ENCODE peak calls at places on chromosomes 16 and 17, in five cellular contexts. Z is lower leg skin, S is spleen, E is uterus, M is thyroid gland. D is an unnamed sample.

GRCh38 chr17:46061435-46061834 is 62.4 kb downstream of the STH start:
- DNase-seq in Z (no peak), E (no peak), M (no peak), S (no peak), D (no peak)

GRCh38 chr17:78176548-78177025 is 8.2 kb downstream of the SYNGR2 start:
- DNase-seq in Z (peak; percentile 95), E (peak; percentile 66), M (peak; percentile 68), S (peak; percentile 96), D (peak; percentile 77)

GRCh38 chr16:87766485-87766797 is 655 bp upstream of the KLHDC4 start:
- DNase-seq in S (no peak), E (no peak), M (no peak), Z (no peak), D (no peak)

GRCh38 chr16:87076950-87077749 is 240.0 kb downstream of the C16orf95 start:
- DNase-seq in E (no peak), S (peak; percentile 80), Z (peak; percentile 85), M (peak; percentile 23), D (no peak)

GRCh38 chr16:59854846-59855439 is 1120.8 kb upstream of the GOT2 start:
- DNase-seq in S (no peak), Z (no peak), E (no peak), M (no peak), D (no peak)

GRCh38 chr16:67547423-67548264 is 14.7 kb upstream of the CTCF start:
- DNase-seq in Z (peak; percentile 88), S (peak; percentile 92), E (peak; percentile 38), M (peak; percentile 73), D (no peak)

GRCh38 chr17:59840908-59841666 is 51.7 kb downstream of the TUBD1 start:
- DNase-seq in Z (no peak), M (no peak), E (no peak), S (no peak), D (no peak)

GRCh38 chr16:49631521-49632041 is 224.3 kb downstream of the ZNF423 start:
- DNase-seq in S (no peak), M (no peak), Z (peak; percentile 72), E (no peak), D (no peak)

GRCh38 chr16:48451323-48451722 is 66.1 kb upstream of the SIAH1 start:
- DNase-seq in Z (no peak), E (no peak), S (no peak), M (no peak), D (peak; percentile 6)

GRCh38 chr17:81150379-81151038 is 14.8 kb upstream of the PVALEF start:
- DNase-seq in Z (no peak), S (peak; percentile 93), M (no peak), E (peak; percentile 39), D (no peak)

GRCh38 chr16:55555436-55555835 is 11.0 kb upstream of the CAPNS2 start:
- DNase-seq in S (no peak), M (no peak), Z (no peak), E (no peak), D (no peak)

GRCh38 chr16:84191466-84191865 is 509 bp downstream of the ADAD2 start:
- DNase-seq in M (no peak), E (no peak), S (no peak), Z (no peak), D (no peak)

GRCh38 chr16:24070851-24071250 is 185.3 kb upstream of the CACNG3 start:
- DNase-seq in Z (no peak), S (no peak), E (no peak), M (no peak), D (peak; percentile 46)

GRCh38 chr17:2680961-2681360 is 30.6 kb downstream of the CLUH start:
- DNase-seq in Z (no peak), S (no peak), M (no peak), E (no peak), D (no peak)

GRCh38 chr16:66853261-66854139 is 9.3 kb downstream of the CA7 start:
- DNase-seq in S (peak; percentile 47), M (no peak), E (no peak), Z (no peak), D (no peak)

GRCh38 chr17:79479876-79480275 is 131.0 kb downstream of the RBFOX3 start:
- DNase-seq in S (no peak), E (no peak), Z (no peak), M (no peak), D (no peak)

GRCh38 chr17:12021604-12022003 is 927 bp downstream of the MAP2K4 start:
- DNase-seq in E (no peak), S (no peak), Z (no peak), M (no peak), D (no peak)

GRCh38 chr16:6531067-6531466 is 801.6 kb upstream of the RBFOX1 start:
- DNase-seq in M (no peak), S (no peak), E (no peak), Z (no peak), D (no peak)

GRCh38 chr17:36949461-36949927 is 740 bp downstream of the AATF start:
- DNase-seq in M (no peak), E (no peak), S (no peak), Z (no peak), D (no peak)

GRCh38 chr17:8611135-8611534 is 19.4 kb downstream of the MYH10 start:
- DNase-seq in M (no peak), Z (no peak), E (no peak), S (no peak), D (no peak)

GRCh38 chr17:81317992-81318391 is 22.9 kb upstream of the SLC38A10 start:
- DNase-seq in Z (no peak), M (no peak), S (no peak), E (no peak), D (no peak)

GRCh38 chr17:49437696-49438438 is 23.2 kb upstream of the PHB1 start:
- DNase-seq in M (no peak), S (no peak), E (no peak), Z (peak; percentile 50), D (peak; percentile 3)

GRCh38 chr17:4607773-4608187 is 23.5 kb downstream of the SMTNL2 start:
- DNase-seq in Z (peak; percentile 91), M (peak; percentile 34), E (peak; percentile 70), S (no peak), D (peak; percentile 94)

GRCh38 chr17:56908061-56908542 is 5.7 kb downstream of the TRIM25 start:
- DNase-seq in E (no peak), S (peak; percentile 96), Z (no peak), M (peak; percentile 17), D (peak; percentile 80)

GRCh38 chr16:30647274-30647571 is 3.5 kb upstream of the PRR14 start:
- DNase-seq in E (no peak), S (no peak), M (no peak), Z (no peak), D (no peak)

GRCh38 chr16:30650369-30651123 is at the start of gene PRR14:
- DNase-seq in E (peak; percentile 100), Z (peak; percentile 100), S (peak; percentile 100), M (peak; percentile 100), D (peak; percentile 100)

GRCh38 chr16:30651124-30652004 is 604 bp downstream of the PRR14 start:
- DNase-seq in M (peak; percentile 71), S (peak; percentile 95), E (peak; percentile 60), Z (peak; percentile 94), D (peak; percentile 60)

GRCh38 chr16:30652005-30652296 is 1.2 kb downstream of the PRR14 start:
- DNase-seq in M (no peak), Z (no peak), E (no peak), S (no peak), D (no peak)

GRCh38 chr16:30649725-30650368 is 913 bp upstream of the PRR14 start:
- DNase-seq in E (no peak), S (peak; percentile 91), Z (peak; percentile 91), M (no peak), D (peak; percentile 46)
- TF ChIP-seq POLR2A in E (no peak), S (no peak), Z (no peak), M (no peak), D (no peak)

DNA sequence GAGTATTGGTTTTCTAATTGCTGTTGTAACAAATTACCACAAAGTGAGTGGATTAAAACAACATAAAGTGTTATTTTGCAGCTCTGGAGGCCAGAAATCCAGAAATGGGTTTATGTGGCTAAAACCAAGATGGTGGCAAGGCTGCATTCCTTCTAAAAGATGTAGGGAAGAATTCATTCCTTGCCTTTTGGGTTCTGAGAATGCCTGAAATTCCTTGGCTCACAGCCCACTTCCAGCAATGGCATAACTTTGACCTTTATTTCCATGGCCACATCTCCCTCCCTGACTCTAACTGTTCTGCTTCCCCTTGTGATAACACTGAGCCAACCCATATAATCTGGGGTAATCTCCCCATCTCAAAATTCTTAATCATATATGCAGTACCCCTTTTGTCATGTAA is 269.6 kb upstream of the RPL38 start:
- DNase-seq in S (no peak), Z (no peak), M (no peak), E (no peak), D (no peak)
- TF ChIP-seq POLR2A in S (no peak), Z (no peak), M (no peak), E (no peak), D (no peak)

GRCh38 chr17:40915721-40916256 is 21.7 kb downstream of the KRT23 start:
- DNase-seq in E (no peak), M (no peak), S (no peak), Z (no peak), D (no peak)
- TF ChIP-seq POLR2A in E (no peak), M (no peak), S (no peak), Z (no peak), D (no peak)

DNA sequence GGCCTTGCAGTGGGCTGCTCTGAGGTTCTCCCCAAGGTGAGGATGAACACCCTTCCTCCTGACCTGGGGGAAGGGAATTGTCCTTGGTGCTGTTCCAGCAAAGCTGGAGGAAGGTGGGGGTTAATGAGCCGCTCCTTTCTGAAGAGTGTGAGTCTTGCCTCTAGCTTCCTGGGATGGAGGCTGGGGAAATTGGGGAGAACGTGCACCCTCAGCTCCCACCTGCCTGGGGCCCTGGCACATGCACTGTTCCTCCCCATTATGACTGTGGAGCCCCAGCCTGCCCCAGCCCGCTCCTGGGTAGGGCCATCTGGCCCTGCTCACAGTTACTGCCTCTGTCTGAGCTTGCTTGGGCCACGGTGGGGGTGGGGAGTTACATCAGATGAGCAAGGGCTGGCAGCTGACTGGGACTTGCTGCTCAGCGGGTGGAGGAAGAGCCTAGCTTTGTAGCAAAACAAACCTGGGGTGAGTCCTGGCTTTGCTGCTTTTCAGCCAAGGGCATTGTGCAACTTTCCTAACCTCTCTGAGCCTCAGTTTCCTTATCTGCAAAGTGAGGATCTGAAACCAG is 11.1 kb downstream of the TNS4 start:
- DNase-seq in S (no peak), M (peak; percentile 89), E (peak; percentile 91), Z (peak; percentile 93), D (peak; percentile 27)
- TF ChIP-seq POLR2A in S (no peak), M (no peak), E (no peak), Z (no peak), D (no peak)